ENCODE peak calls at places on chromosomes 2 and 18, in six cellular contexts. One of them, this sample, is unnamed.

GRCh38 chr2:20812779-20813178 is 10.1 kb downstream of the LDAH start:
- DNase-seq in GM12892: no peak
- DNase-seq in K562: no peak
- DNase-seq in GM12878: no peak
- DNase-seq in HepG2: no peak
- DNase-seq in H1: no peak
- DNase-seq in this sample: no peak

GRCh38 chr2:10222-10875 is 36.0 kb downstream of the FAM110C start:
- DNase-seq in GM12892: no peak
- DNase-seq in K562: no peak
- DNase-seq in GM12878: no peak
- DNase-seq in HepG2: no peak
- DNase-seq in H1: no peak
- DNase-seq in this sample: no peak

GRCh38 chr18:79510046-79510685 is 114.4 kb downstream of the NFATC1 start:
- DNase-seq in GM12892: no peak
- DNase-seq in K562: no peak
- DNase-seq in GM12878: no peak
- DNase-seq in HepG2: no peak
- DNase-seq in H1: no peak
- DNase-seq in this sample: no peak

GRCh38 chr2:233968556-233968955 is 51.4 kb downstream of the TRPM8 start:
- DNase-seq in GM12892: no peak
- DNase-seq in K562: no peak
- DNase-seq in GM12878: no peak
- DNase-seq in HepG2: no peak
- DNase-seq in H1: no peak
- DNase-seq in this sample: no peak

GRCh38 chr18:30016179-30016578 is 1026.4 kb downstream of the DSC3 start:
- DNase-seq in GM12892: no peak
- DNase-seq in K562: no peak
- DNase-seq in GM12878: no peak
- DNase-seq in HepG2: no peak
- DNase-seq in H1: no peak
- DNase-seq in this sample: no peak

GRCh38 chr2:109297566-109298205 is 168.7 kb downstream of the SH3RF3 start:
- DNase-seq in GM12892: no peak
- DNase-seq in K562: no peak
- DNase-seq in GM12878: no peak
- DNase-seq in HepG2: no peak
- DNase-seq in H1: no peak
- DNase-seq in this sample: no peak

GRCh38 chr2:176652300-176653182 is 383.3 kb downstream of the MTX2 start:
- DNase-seq in GM12892: no peak
- DNase-seq in K562: peak; percentile 66
- DNase-seq in GM12878: no peak
- DNase-seq in HepG2: peak; percentile 66
- DNase-seq in H1: no peak
- DNase-seq in this sample: no peak

GRCh38 chr2:227376911-227377396 is 2.2 kb downstream of the TM4SF20 start:
- DNase-seq in GM12892: no peak
- DNase-seq in K562: no peak
- DNase-seq in GM12878: no peak
- DNase-seq in HepG2: no peak
- DNase-seq in H1: no peak
- DNase-seq in this sample: no peak

GRCh38 chr2:3665886-3666612 is 8.0 kb downstream of the ALLC start:
- DNase-seq in GM12892: no peak
- DNase-seq in K562: no peak
- DNase-seq in GM12878: no peak
- DNase-seq in HepG2: peak; percentile 76
- DNase-seq in H1: no peak
- DNase-seq in this sample: no peak

GRCh38 chr2:223797811-223798721 is 39.3 kb downstream of the AP1S3 start:
- DNase-seq in GM12892: peak; percentile 39
- DNase-seq in K562: no peak
- DNase-seq in GM12878: peak; percentile 56
- DNase-seq in HepG2: peak; percentile 59
- DNase-seq in H1: no peak
- DNase-seq in this sample: peak; percentile 38

GRCh38 chr18:9681217-9681616 is 26.9 kb upstream of the RAB31 start:
- DNase-seq in GM12892: no peak
- DNase-seq in K562: peak; percentile 40
- DNase-seq in GM12878: no peak
- DNase-seq in HepG2: no peak
- DNase-seq in H1: no peak
- DNase-seq in this sample: no peak

GRCh38 chr2:24866946-24867345 is 53.1 kb downstream of the ADCY3 start:
- DNase-seq in GM12892: no peak
- DNase-seq in K562: no peak
- DNase-seq in GM12878: no peak
- DNase-seq in HepG2: no peak
- DNase-seq in H1: no peak
- DNase-seq in this sample: no peak

GRCh38 chr2:19607400-19607799 is 249.0 kb upstream of the OSR1 start:
- DNase-seq in GM12892: no peak
- DNase-seq in K562: no peak
- DNase-seq in GM12878: no peak
- DNase-seq in HepG2: no peak
- DNase-seq in H1: no peak
- DNase-seq in this sample: no peak

GRCh38 chr2:44941551-44942234 is at the start of gene SIX3:
- DNase-seq in GM12892: no peak
- DNase-seq in K562: no peak
- DNase-seq in GM12878: no peak
- DNase-seq in HepG2: no peak
- DNase-seq in H1: no peak
- DNase-seq in this sample: no peak

GRCh38 chr2:51710222-51710621 is 678.3 kb upstream of the NRXN1 start:
- DNase-seq in GM12892: no peak
- DNase-seq in K562: peak; percentile 2
- DNase-seq in GM12878: no peak
- DNase-seq in HepG2: peak; percentile 18
- DNase-seq in H1: peak; percentile 25
- DNase-seq in this sample: peak; percentile 1

GRCh38 chr2:75324141-75324540 is 124.8 kb upstream of the TACR1 start:
- DNase-seq in GM12892: no peak
- DNase-seq in K562: no peak
- DNase-seq in GM12878: no peak
- DNase-seq in HepG2: no peak
- DNase-seq in H1: no peak
- DNase-seq in this sample: no peak

GRCh38 chr2:120421126-120421829 is 75.3 kb downstream of the INHBB start:
- DNase-seq in GM12892: no peak
- DNase-seq in K562: no peak
- DNase-seq in GM12878: no peak
- DNase-seq in HepG2: no peak
- DNase-seq in H1: no peak
- DNase-seq in this sample: no peak

GRCh38 chr2:120847700-120848321 is 112.1 kb downstream of the GLI2 start:
- DNase-seq in GM12892: no peak
- DNase-seq in K562: no peak
- DNase-seq in GM12878: no peak
- DNase-seq in HepG2: no peak
- DNase-seq in H1: no peak
- DNase-seq in this sample: no peak

GRCh38 chr2:201886504-201886903 is 80.2 kb downstream of the CDK15 start:
- DNase-seq in GM12892: no peak
- DNase-seq in K562: no peak
- DNase-seq in GM12878: no peak
- DNase-seq in HepG2: no peak
- DNase-seq in H1: no peak
- DNase-seq in this sample: no peak

GRCh38 chr18:10490401-10491289 is 35.2 kb upstream of the NAPG start:
- DNase-seq in GM12892: no peak
- DNase-seq in K562: peak; percentile 59
- DNase-seq in GM12878: peak; percentile 58
- DNase-seq in HepG2: peak; percentile 77
- DNase-seq in H1: no peak
- DNase-seq in this sample: no peak

GRCh38 chr18:56770097-56770496 is 118.9 kb downstream of the WDR7 start:
- DNase-seq in GM12892: no peak
- DNase-seq in K562: no peak
- DNase-seq in GM12878: no peak
- DNase-seq in HepG2: no peak
- DNase-seq in H1: no peak
- DNase-seq in this sample: no peak

GRCh38 chr2:216757532-216757931 is 62.2 kb upstream of the IGFBP5 start:
- DNase-seq in GM12892: no peak
- DNase-seq in K562: no peak
- DNase-seq in GM12878: no peak
- DNase-seq in HepG2: no peak
- DNase-seq in H1: no peak
- DNase-seq in this sample: no peak
- TF ChIP-seq POLR2AphosphoS5 in GM12892: no peak
- TF ChIP-seq POLR2AphosphoS5 in K562: no peak
- TF ChIP-seq POLR2AphosphoS5 in GM12878: no peak
- TF ChIP-seq POLR2AphosphoS5 in HepG2: no peak
- TF ChIP-seq POLR2AphosphoS5 in H1: no peak
- TF ChIP-seq POLR2AphosphoS5 in this sample: no peak

DNA sequence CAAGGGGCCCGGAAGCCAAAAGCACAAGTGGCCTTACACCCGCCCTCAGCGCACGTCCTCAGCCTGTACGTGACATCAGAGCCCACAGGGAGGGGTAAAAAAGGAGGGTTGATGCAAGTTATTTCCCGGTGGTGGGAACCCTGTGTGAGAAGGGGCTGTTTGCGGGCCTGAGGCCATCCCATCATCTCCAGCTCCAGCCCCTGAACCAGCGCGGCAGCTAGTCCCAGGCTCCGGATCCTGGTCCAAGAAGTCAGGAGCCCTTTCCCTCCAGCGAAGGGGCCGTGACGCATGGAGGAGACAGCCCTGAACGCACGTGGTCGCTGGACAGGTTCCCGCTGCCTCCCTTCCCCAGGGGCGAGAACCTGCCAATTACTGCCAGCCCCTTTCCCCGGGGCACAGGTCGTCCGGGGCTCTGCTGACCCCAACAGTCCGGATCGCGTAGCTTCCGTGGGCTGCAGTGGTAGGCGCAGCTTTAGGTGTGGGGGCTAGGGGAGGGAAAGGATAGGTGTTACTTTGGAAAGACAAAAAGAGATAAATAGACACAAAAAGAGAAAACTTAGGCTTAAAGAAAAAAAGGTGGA is 1.3 kb upstream of the LRP2 start:
- DNase-seq in GM12892: no peak
- DNase-seq in K562: no peak
- DNase-seq in GM12878: no peak
- DNase-seq in HepG2: no peak
- DNase-seq in H1: no peak
- DNase-seq in this sample: no peak
- TF ChIP-seq TAF1 in GM12892: no peak
- TF ChIP-seq TAF1 in K562: no peak
- TF ChIP-seq TAF1 in GM12878: no peak
- TF ChIP-seq TAF1 in HepG2: no peak
- TF ChIP-seq TAF1 in H1: no peak
- TF ChIP-seq TAF1 in this sample: no peak

GRCh38 chr2:8120979-8121825 is 560.7 kb upstream of the ID2 start:
- DNase-seq in GM12892: no peak
- DNase-seq in K562: no peak
- DNase-seq in GM12878: no peak
- DNase-seq in HepG2: peak; percentile 62
- DNase-seq in H1: no peak
- DNase-seq in this sample: no peak
- TF ChIP-seq POLR2A in GM12892: no peak
- TF ChIP-seq POLR2A in K562: no peak
- TF ChIP-seq POLR2A in GM12878: no peak
- TF ChIP-seq POLR2A in HepG2: no peak
- TF ChIP-seq POLR2A in H1: no peak
- TF ChIP-seq POLR2A in this sample: no peak

GRCh38 chr2:37506407-37507068 is 162.1 kb downstream of the QPCT start:
- DNase-seq in GM12892: peak; percentile 5
- DNase-seq in K562: no peak
- DNase-seq in GM12878: no peak
- DNase-seq in HepG2: no peak
- DNase-seq in H1: no peak
- DNase-seq in this sample: no peak
- TF ChIP-seq POLR2AphosphoS5 in GM12892: no peak
- TF ChIP-seq POLR2AphosphoS5 in K562: no peak
- TF ChIP-seq POLR2AphosphoS5 in GM12878: no peak
- TF ChIP-seq POLR2AphosphoS5 in HepG2: no peak
- TF ChIP-seq POLR2AphosphoS5 in H1: no peak
- TF ChIP-seq POLR2AphosphoS5 in this sample: no peak